ENCODE peak calls at places on chromosomes 3 and 15, in eight cellular contexts. B is PC-9, D is H9, J is psoas muscle, O is HCT116, Q is heart right ventricle, L is fibroblast of lung, W is esophagus muscularis mucosa. P is an unnamed sample.
A peak's percentile ranks its signal among the peaks of the same experiment; 100 is the strongest.

GRCh38 chr15:70100495-70101331 is 3.0 kb upstream of the TLE3 start:
- DNase-seq in O (peak; percentile 27), D (peak; percentile 54), L (peak; percentile 78), B (no peak), W (no peak), Q (no peak), J (peak; percentile 75), P (no peak)

GRCh38 chr3:104588442-104588841 is 778.3 kb upstream of the ALCAM start:
- DNase-seq in Q (no peak), D (no peak), B (no peak), L (no peak), O (no peak), W (no peak), J (no peak), P (no peak)

GRCh38 chr3:46900356-46900755 is 22.8 kb downstream of the PTH1R start:
- DNase-seq in Q (no peak), O (no peak), W (no peak), L (no peak), B (no peak), D (no peak), J (peak; percentile 35), P (no peak)

GRCh38 chr3:196135693-196136639 is 54.1 kb upstream of the TFRC start:
- DNase-seq in W (no peak), J (no peak), B (peak; percentile 99), O (no peak), Q (no peak), D (no peak), L (no peak), P (no peak)

GRCh38 chr3:113649169-113649833 is 47.1 kb downstream of the USF3 start:
- DNase-seq in B (no peak), Q (no peak), L (no peak), D (no peak), W (no peak), J (no peak), O (no peak), P (no peak)

GRCh38 chr3:38115645-38116427 is 21.1 kb downstream of the ACAA1 start:
- DNase-seq in B (no peak), O (no peak), D (no peak), J (no peak), Q (no peak), W (no peak), L (no peak), P (no peak)

GRCh38 chr15:39925112-39925830 is 5.2 kb upstream of the GPR176 start:
- DNase-seq in W (no peak), D (no peak), Q (no peak), L (peak; percentile 59), B (no peak), J (no peak), O (no peak), P (no peak)

GRCh38 chr3:125110876-125111480 is 55.2 kb upstream of the HEG1 start:
- DNase-seq in Q (no peak), B (no peak), W (no peak), D (no peak), L (no peak), O (no peak), J (no peak), P (no peak)

GRCh38 chr3:121834079-121834730 is 655 bp downstream of the IQCB1 start:
- DNase-seq in L (peak; percentile 14), O (no peak), D (no peak), B (no peak), J (no peak), Q (no peak), W (no peak), P (no peak)
- H3K27ac ChIP-seq in L (peak overlapping the region; percentile 91), O (peak overlapping the region; percentile 46), D (no peak overlapping the region), B (peak overlapping the region; percentile 40), J (peak overlapping the region; percentile 83), Q (peak overlapping the region; percentile 61), W (peak overlapping the region; percentile 78), P (peak overlapping the region; percentile 65)

DNA sequence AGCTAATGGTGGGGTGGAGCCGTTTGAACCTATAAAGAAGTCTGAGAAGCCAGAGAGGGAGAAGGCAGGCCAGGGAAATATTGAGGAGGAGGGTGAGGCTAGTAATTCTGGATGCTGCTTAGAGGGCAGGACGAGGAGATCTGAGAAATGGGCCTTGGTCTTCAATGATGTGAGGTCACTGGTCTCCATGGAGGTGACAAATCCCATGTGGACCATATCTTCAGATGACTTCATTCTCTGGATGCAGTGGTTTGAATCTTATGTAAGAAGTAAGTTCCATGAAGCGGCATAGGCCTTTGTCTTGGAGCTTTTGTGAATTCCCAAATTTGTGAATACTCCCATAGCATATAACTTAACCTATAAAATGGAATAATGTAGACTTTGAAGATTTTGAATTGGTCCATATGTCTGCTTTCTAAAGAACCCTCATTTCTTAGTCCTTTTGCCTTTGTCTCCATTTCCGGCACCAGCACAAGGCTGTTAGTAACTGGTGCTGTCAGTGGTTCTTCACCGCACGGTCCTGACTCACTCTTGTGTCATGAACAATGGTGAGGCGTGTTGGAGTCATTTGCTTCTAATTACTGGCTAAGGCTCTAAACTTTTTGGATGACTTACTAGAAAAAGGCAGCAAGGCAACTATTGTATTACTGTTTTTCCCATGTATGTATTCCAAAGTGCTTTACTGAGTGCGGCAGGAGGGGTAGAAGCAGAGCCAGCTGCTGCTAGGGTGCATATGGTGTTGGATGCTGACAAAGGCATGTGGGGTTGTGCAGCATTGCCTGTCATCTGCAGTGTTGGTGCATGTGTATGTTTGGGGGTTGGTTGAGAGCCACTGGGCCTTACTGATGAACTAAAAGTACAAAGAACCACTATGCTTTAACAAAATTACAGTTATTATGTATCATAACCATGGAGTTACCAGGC is 279.3 kb upstream of the C2CD4B start:
- DNase-seq in L (peak; percentile 98), J (peak; percentile 61), D (no peak), B (no peak), Q (no peak), O (peak; percentile 10), W (no peak), P (no peak)
- H3K27ac ChIP-seq in L (peak overlapping the region; percentile 84), J (peak overlapping the region; percentile 37), D (no peak overlapping the region), B (no peak overlapping the region), Q (peak overlapping the region; percentile 9), O (no peak overlapping the region), W (no peak overlapping the region), P (no peak overlapping the region)

GRCh38 chr3:129416408-129416807 is 12.0 kb downstream of the EFCAB12 start:
- DNase-seq in B (no peak), W (no peak), L (no peak), J (no peak), D (no peak), Q (no peak), O (no peak), P (no peak)
- H3K27ac ChIP-seq in B (no peak overlapping the region), W (no peak overlapping the region), L (no peak overlapping the region), J (no peak overlapping the region), D (no peak overlapping the region), Q (no peak overlapping the region), O (no peak overlapping the region), P (no peak overlapping the region)

DNA sequence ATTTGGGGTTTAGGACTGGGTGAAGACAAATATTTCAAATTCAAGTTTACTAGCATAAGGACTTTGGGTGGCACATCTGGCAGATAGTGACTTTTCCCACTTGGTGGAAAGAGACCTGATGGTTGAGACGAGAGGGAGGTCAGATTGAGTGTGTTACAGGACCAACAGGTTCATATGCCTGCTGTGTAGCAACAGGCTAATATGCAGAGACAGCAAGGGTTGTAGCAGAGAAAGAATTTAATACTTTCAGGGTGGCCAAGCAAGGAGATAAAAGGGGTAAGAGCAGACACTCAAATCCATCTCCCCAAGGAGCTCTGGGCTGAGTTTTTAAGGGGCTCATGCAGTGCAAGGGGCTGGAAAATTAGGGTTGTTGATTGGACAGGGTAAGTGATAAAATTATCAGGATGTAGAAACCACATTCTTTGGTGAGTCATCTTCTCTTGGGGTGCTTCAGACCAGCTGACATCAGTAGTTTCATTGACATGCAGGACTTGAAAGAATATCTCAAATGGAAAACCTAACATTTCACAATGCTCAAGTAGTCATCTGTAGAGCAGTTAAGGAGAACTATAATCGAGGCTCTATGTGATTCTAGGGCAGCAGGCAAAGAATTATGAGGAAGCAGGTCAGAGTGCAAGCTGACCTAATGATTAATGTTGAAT is 13.6 kb downstream of the FOXB1 start:
- DNase-seq in W (peak; percentile 31), J (no peak), O (no peak), Q (no peak), L (peak; percentile 60), D (no peak), B (peak; percentile 90), P (no peak)
- H3K27ac ChIP-seq in W (no peak overlapping the region), J (no peak overlapping the region), O (no peak overlapping the region), Q (no peak overlapping the region), L (no peak overlapping the region), D (no peak overlapping the region), B (peak overlapping the region; percentile 90), P (no peak overlapping the region)

GRCh38 chr3:30775070-30775469 is 119.4 kb downstream of the GADL1 start:
- DNase-seq in O (no peak), J (no peak), B (no peak), W (no peak), D (no peak), L (peak; percentile 75), Q (no peak), P (no peak)
- H3K27ac ChIP-seq in O (no peak overlapping the region), J (peak overlapping the region; percentile 59), B (no peak overlapping the region), W (no peak overlapping the region), D (no peak overlapping the region), L (no peak overlapping the region), Q (no peak overlapping the region), P (no peak overlapping the region)

GRCh38 chr3:72179107-72179464 is 394.1 kb upstream of the PROK2 start:
- DNase-seq in L (no peak), W (no peak), D (no peak), J (no peak), Q (no peak), B (no peak), O (no peak), P (no peak)

GRCh38 chr3:72176537-72177041 is 391.6 kb upstream of the PROK2 start:
- DNase-seq in O (no peak), W (no peak), D (no peak), L (no peak), Q (no peak), B (no peak), J (no peak), P (no peak)

GRCh38 chr3:72178463-72179106 is 393.6 kb upstream of the PROK2 start:
- DNase-seq in J (no peak), W (no peak), D (no peak), B (no peak), Q (no peak), O (no peak), L (no peak), P (no peak)

GRCh38 chr3:72175305-72175858 is 390.4 kb upstream of the PROK2 start:
- DNase-seq in D (no peak), B (no peak), L (no peak), O (no peak), W (no peak), Q (no peak), J (no peak), P (no peak)

GRCh38 chr3:72177075-72178050 is 392.4 kb upstream of the PROK2 start:
- DNase-seq in D (no peak), W (no peak), O (no peak), B (no peak), L (peak; percentile 57), Q (peak; percentile 56), J (peak; percentile 61), P (peak; percentile 9)
- H3K27ac ChIP-seq in D (no peak overlapping the region), W (peak overlapping the region; percentile 41), O (no peak overlapping the region), B (no peak overlapping the region), L (no peak overlapping the region), Q (no peak overlapping the region), J (no peak overlapping the region), P (peak overlapping the region; percentile 47)

GRCh38 chr3:4398906-4399305 is 68.2 kb downstream of the SUMF1 start:
- DNase-seq in O (no peak), L (no peak), W (peak; percentile 45), J (no peak), B (no peak), D (no peak), Q (no peak), P (no peak)
- H3K27ac ChIP-seq in O (no peak overlapping the region), L (no peak overlapping the region), W (no peak overlapping the region), J (no peak overlapping the region), B (no peak overlapping the region), D (no peak overlapping the region), Q (no peak overlapping the region), P (no peak overlapping the region)

P was measured in substantia nigra.